ENCODE peak calls at places on chromosome 9, in five cellular contexts. One of them, this sample, is unnamed.

GRCh38 chr9:133160742-133161541 is 2.8 kb downstream of the GBGT1 start:
- DNase-seq in stomach: peak; percentile 72
- DNase-seq in AG04450: no peak
- DNase-seq in hippocampal formation: no peak
- DNase-seq in stimulated activated CD4-positive, alpha-beta T cell treated with anti-CD3 and anti-CD28 coated beads, Interleukin-15, amount 100 ng/mL, for 48 hours: no peak
- DNase-seq in this sample: peak; percentile 64

GRCh38 chr9:89886281-89886700 is 281.5 kb downstream of the GADD45G start:
- DNase-seq in stomach: peak; percentile 7
- DNase-seq in AG04450: no peak
- DNase-seq in hippocampal formation: no peak
- DNase-seq in stimulated activated CD4-positive, alpha-beta T cell treated with anti-CD3 and anti-CD28 coated beads, Interleukin-15, amount 100 ng/mL, for 48 hours: no peak
- DNase-seq in this sample: no peak

GRCh38 chr9:136403538-136403914 is 3.6 kb upstream of the SNAPC4 start:
- DNase-seq in stomach: no peak
- DNase-seq in AG04450: no peak
- DNase-seq in hippocampal formation: no peak
- DNase-seq in stimulated activated CD4-positive, alpha-beta T cell treated with anti-CD3 and anti-CD28 coated beads, Interleukin-15, amount 100 ng/mL, for 48 hours: peak; percentile 61
- DNase-seq in this sample: no peak

GRCh38 chr9:132160802-132161742 is 786 bp upstream of the NTNG2 start:
- DNase-seq in stomach: peak; percentile 34
- DNase-seq in AG04450: peak; percentile 42
- DNase-seq in hippocampal formation: no peak
- DNase-seq in stimulated activated CD4-positive, alpha-beta T cell treated with anti-CD3 and anti-CD28 coated beads, Interleukin-15, amount 100 ng/mL, for 48 hours: peak; percentile 24
- DNase-seq in this sample: peak; percentile 29

GRCh38 chr9:77865385-77865784 is 166.2 kb downstream of the GNAQ start:
- DNase-seq in stomach: peak; percentile 40
- DNase-seq in AG04450: no peak
- DNase-seq in hippocampal formation: no peak
- DNase-seq in stimulated activated CD4-positive, alpha-beta T cell treated with anti-CD3 and anti-CD28 coated beads, Interleukin-15, amount 100 ng/mL, for 48 hours: no peak
- DNase-seq in this sample: no peak

GRCh38 chr9:4297151-4297794 is 2.6 kb downstream of the GLIS3 start:
- DNase-seq in stomach: peak; percentile 67
- DNase-seq in AG04450: no peak
- DNase-seq in hippocampal formation: peak; percentile 48
- DNase-seq in stimulated activated CD4-positive, alpha-beta T cell treated with anti-CD3 and anti-CD28 coated beads, Interleukin-15, amount 100 ng/mL, for 48 hours: no peak
- DNase-seq in this sample: peak; percentile 82

GRCh38 chr9:35313911-35314310 is 152.1 kb downstream of the UNC13B start:
- DNase-seq in stomach: no peak
- DNase-seq in AG04450: no peak
- DNase-seq in hippocampal formation: no peak
- DNase-seq in stimulated activated CD4-positive, alpha-beta T cell treated with anti-CD3 and anti-CD28 coated beads, Interleukin-15, amount 100 ng/mL, for 48 hours: no peak
- DNase-seq in this sample: no peak

GRCh38 chr9:10793306-10793705 is 180.5 kb upstream of the PTPRD start:
- DNase-seq in stomach: no peak
- DNase-seq in AG04450: no peak
- DNase-seq in hippocampal formation: no peak
- DNase-seq in stimulated activated CD4-positive, alpha-beta T cell treated with anti-CD3 and anti-CD28 coated beads, Interleukin-15, amount 100 ng/mL, for 48 hours: no peak
- DNase-seq in this sample: no peak

GRCh38 chr9:91515074-91515687 is 91.5 kb upstream of the NFIL3 start:
- DNase-seq in stomach: peak; percentile 35
- DNase-seq in AG04450: peak; percentile 79
- DNase-seq in hippocampal formation: peak; percentile 6
- DNase-seq in stimulated activated CD4-positive, alpha-beta T cell treated with anti-CD3 and anti-CD28 coated beads, Interleukin-15, amount 100 ng/mL, for 48 hours: no peak
- DNase-seq in this sample: no peak

GRCh38 chr9:108688051-108688450 is 167.7 kb downstream of the ACTL7B start:
- DNase-seq in stomach: no peak
- DNase-seq in AG04450: no peak
- DNase-seq in hippocampal formation: no peak
- DNase-seq in stimulated activated CD4-positive, alpha-beta T cell treated with anti-CD3 and anti-CD28 coated beads, Interleukin-15, amount 100 ng/mL, for 48 hours: no peak
- DNase-seq in this sample: no peak

GRCh38 chr9:113614843-113615648 is 151.5 kb downstream of the RGS3 start:
- DNase-seq in stomach: no peak
- DNase-seq in AG04450: no peak
- DNase-seq in hippocampal formation: no peak
- DNase-seq in stimulated activated CD4-positive, alpha-beta T cell treated with anti-CD3 and anti-CD28 coated beads, Interleukin-15, amount 100 ng/mL, for 48 hours: no peak
- DNase-seq in this sample: peak; percentile 68

GRCh38 chr9:106784076-106784475 is 78.9 kb upstream of the ZNF462 start:
- DNase-seq in stomach: no peak
- DNase-seq in AG04450: no peak
- DNase-seq in hippocampal formation: no peak
- DNase-seq in stimulated activated CD4-positive, alpha-beta T cell treated with anti-CD3 and anti-CD28 coated beads, Interleukin-15, amount 100 ng/mL, for 48 hours: no peak
- DNase-seq in this sample: no peak

GRCh38 chr9:37972346-37972745 is 68.4 kb upstream of the SLC25A51 start:
- DNase-seq in stomach: no peak
- DNase-seq in AG04450: no peak
- DNase-seq in hippocampal formation: no peak
- DNase-seq in stimulated activated CD4-positive, alpha-beta T cell treated with anti-CD3 and anti-CD28 coated beads, Interleukin-15, amount 100 ng/mL, for 48 hours: no peak
- DNase-seq in this sample: no peak

GRCh38 chr9:136079211-136079915 is 15.7 kb downstream of the NACC2 start:
- DNase-seq in stomach: no peak
- DNase-seq in AG04450: no peak
- DNase-seq in hippocampal formation: no peak
- DNase-seq in stimulated activated CD4-positive, alpha-beta T cell treated with anti-CD3 and anti-CD28 coated beads, Interleukin-15, amount 100 ng/mL, for 48 hours: no peak
- DNase-seq in this sample: no peak

GRCh38 chr9:79220666-79221065 is 351.1 kb upstream of the TLE4 start:
- DNase-seq in stomach: no peak
- DNase-seq in AG04450: no peak
- DNase-seq in hippocampal formation: no peak
- DNase-seq in stimulated activated CD4-positive, alpha-beta T cell treated with anti-CD3 and anti-CD28 coated beads, Interleukin-15, amount 100 ng/mL, for 48 hours: no peak
- DNase-seq in this sample: no peak

GRCh38 chr9:88990721-88991065 is 575 bp upstream of the S1PR3 start:
- DNase-seq in stomach: no peak
- DNase-seq in AG04450: no peak
- DNase-seq in hippocampal formation: no peak
- DNase-seq in stimulated activated CD4-positive, alpha-beta T cell treated with anti-CD3 and anti-CD28 coated beads, Interleukin-15, amount 100 ng/mL, for 48 hours: no peak
- DNase-seq in this sample: no peak

GRCh38 chr9:114492991-114493390 is 12.3 kb downstream of the WHRN start:
- DNase-seq in stomach: no peak
- DNase-seq in AG04450: no peak
- DNase-seq in hippocampal formation: no peak
- DNase-seq in stimulated activated CD4-positive, alpha-beta T cell treated with anti-CD3 and anti-CD28 coated beads, Interleukin-15, amount 100 ng/mL, for 48 hours: no peak
- DNase-seq in this sample: no peak

GRCh38 chr9:132324425-132324824 is 30.4 kb downstream of the SETX start:
- DNase-seq in stomach: no peak
- DNase-seq in AG04450: no peak
- DNase-seq in hippocampal formation: no peak
- DNase-seq in stimulated activated CD4-positive, alpha-beta T cell treated with anti-CD3 and anti-CD28 coated beads, Interleukin-15, amount 100 ng/mL, for 48 hours: no peak
- DNase-seq in this sample: no peak

GRCh38 chr9:27151693-27152397 is 42.8 kb downstream of the TEK start:
- DNase-seq in stomach: no peak
- DNase-seq in AG04450: no peak
- DNase-seq in hippocampal formation: no peak
- DNase-seq in stimulated activated CD4-positive, alpha-beta T cell treated with anti-CD3 and anti-CD28 coated beads, Interleukin-15, amount 100 ng/mL, for 48 hours: no peak
- DNase-seq in this sample: no peak

GRCh38 chr9:82922686-82923085 is 140.3 kb downstream of the RASEF start:
- DNase-seq in stomach: no peak
- DNase-seq in AG04450: no peak
- DNase-seq in hippocampal formation: no peak
- DNase-seq in stimulated activated CD4-positive, alpha-beta T cell treated with anti-CD3 and anti-CD28 coated beads, Interleukin-15, amount 100 ng/mL, for 48 hours: no peak
- DNase-seq in this sample: no peak

GRCh38 chr9:99823392-99824377 is 2.0 kb downstream of the NR4A3 start:
- DNase-seq in stomach: peak; percentile 51
- DNase-seq in AG04450: no peak
- DNase-seq in hippocampal formation: peak; percentile 20
- DNase-seq in stimulated activated CD4-positive, alpha-beta T cell treated with anti-CD3 and anti-CD28 coated beads, Interleukin-15, amount 100 ng/mL, for 48 hours: peak; percentile 51
- DNase-seq in this sample: no peak

GRCh38 chr9:118882674-118883073 is 486.6 kb downstream of the BRINP1 start:
- DNase-seq in stomach: no peak
- DNase-seq in AG04450: no peak
- DNase-seq in hippocampal formation: no peak
- DNase-seq in stimulated activated CD4-positive, alpha-beta T cell treated with anti-CD3 and anti-CD28 coated beads, Interleukin-15, amount 100 ng/mL, for 48 hours: no peak
- DNase-seq in this sample: no peak

GRCh38 chr9:78033870-78034269 is 2.3 kb upstream of the GNAQ start:
- DNase-seq in stomach: no peak
- DNase-seq in AG04450: no peak
- DNase-seq in hippocampal formation: no peak
- DNase-seq in stimulated activated CD4-positive, alpha-beta T cell treated with anti-CD3 and anti-CD28 coated beads, Interleukin-15, amount 100 ng/mL, for 48 hours: no peak
- DNase-seq in this sample: no peak

GRCh38 chr9:115404311-115404710 is 286.4 kb upstream of the TNC start:
- DNase-seq in stomach: no peak
- DNase-seq in AG04450: no peak
- DNase-seq in hippocampal formation: no peak
- DNase-seq in stimulated activated CD4-positive, alpha-beta T cell treated with anti-CD3 and anti-CD28 coated beads, Interleukin-15, amount 100 ng/mL, for 48 hours: no peak
- DNase-seq in this sample: no peak

GRCh38 chr9:137451976-137452760 is 7.0 kb downstream of the NSMF start:
- DNase-seq in stomach: no peak
- DNase-seq in AG04450: no peak
- DNase-seq in hippocampal formation: no peak
- DNase-seq in stimulated activated CD4-positive, alpha-beta T cell treated with anti-CD3 and anti-CD28 coated beads, Interleukin-15, amount 100 ng/mL, for 48 hours: no peak
- DNase-seq in this sample: no peak

GRCh38 chr9:124478014-124478753 is 27.9 kb downstream of the ADGRD2 start:
- DNase-seq in stomach: no peak
- DNase-seq in AG04450: no peak
- DNase-seq in hippocampal formation: no peak
- DNase-seq in stimulated activated CD4-positive, alpha-beta T cell treated with anti-CD3 and anti-CD28 coated beads, Interleukin-15, amount 100 ng/mL, for 48 hours: no peak
- DNase-seq in this sample: no peak

GRCh38 chr9:12776775-12777055 is 1.9 kb downstream of the LURAP1L start:
- DNase-seq in stomach: no peak
- DNase-seq in AG04450: no peak
- DNase-seq in hippocampal formation: no peak
- DNase-seq in stimulated activated CD4-positive, alpha-beta T cell treated with anti-CD3 and anti-CD28 coated beads, Interleukin-15, amount 100 ng/mL, for 48 hours: no peak
- DNase-seq in this sample: no peak

GRCh38 chr9:136688274-136689107 is 1.2 kb upstream of the AGPAT2 start:
- DNase-seq in stomach: no peak
- DNase-seq in AG04450: no peak
- DNase-seq in hippocampal formation: no peak
- DNase-seq in stimulated activated CD4-positive, alpha-beta T cell treated with anti-CD3 and anti-CD28 coated beads, Interleukin-15, amount 100 ng/mL, for 48 hours: no peak
- DNase-seq in this sample: no peak